ENCODE peak calls at places on chromosome 13, in ten cellular contexts. One of them, this sample, is unnamed.
A peak's percentile ranks its signal among the peaks of the same experiment; 100 is the strongest.

GRCh38 chr13:23715092-23715761 is 145.0 kb downstream of the TNFRSF19 start:
- DNase-seq in fibroblast of pulmonary artery: no peak
- DNase-seq in neural crest cell: no peak
- DNase-seq in MM.1S: no peak
- DNase-seq in adrenal gland: no peak
- DNase-seq in ovary: no peak
- DNase-seq in Peyer's patch: no peak
- DNase-seq in activated B cell treated with CpG ODN at 0.5 μM for 24 hours: no peak
- DNase-seq in foreskin fibroblast: no peak
- DNase-seq in chondrocyte: no peak
- DNase-seq in this sample: no peak

GRCh38 chr13:81051873-81052272 is 710.9 kb upstream of the SPRY2 start:
- DNase-seq in fibroblast of pulmonary artery: peak; percentile 38
- DNase-seq in neural crest cell: no peak
- DNase-seq in MM.1S: no peak
- DNase-seq in adrenal gland: no peak
- DNase-seq in ovary: no peak
- DNase-seq in Peyer's patch: no peak
- DNase-seq in activated B cell treated with CpG ODN at 0.5 μM for 24 hours: no peak
- DNase-seq in foreskin fibroblast: no peak
- DNase-seq in chondrocyte: no peak
- DNase-seq in this sample: no peak

GRCh38 chr13:20175907-20176652 is 15.2 kb upstream of the GJA3 start:
- DNase-seq in fibroblast of pulmonary artery: no peak
- DNase-seq in neural crest cell: no peak
- DNase-seq in MM.1S: no peak
- DNase-seq in adrenal gland: no peak
- DNase-seq in ovary: no peak
- DNase-seq in Peyer's patch: no peak
- DNase-seq in activated B cell treated with CpG ODN at 0.5 μM for 24 hours: no peak
- DNase-seq in foreskin fibroblast: no peak
- DNase-seq in chondrocyte: no peak
- DNase-seq in this sample: no peak

GRCh38 chr13:36919833-36920611 is at the start of gene SMAD9:
- DNase-seq in fibroblast of pulmonary artery: peak; percentile 73
- DNase-seq in neural crest cell: peak; percentile 33
- DNase-seq in MM.1S: peak; percentile 9
- DNase-seq in adrenal gland: peak; percentile 65
- DNase-seq in ovary: peak; percentile 86
- DNase-seq in Peyer's patch: no peak
- DNase-seq in activated B cell treated with CpG ODN at 0.5 μM for 24 hours: no peak
- DNase-seq in foreskin fibroblast: peak; percentile 86
- DNase-seq in chondrocyte: no peak
- DNase-seq in this sample: no peak

GRCh38 chr13:38376551-38376950 is 26.9 kb downstream of the UFM1 start:
- DNase-seq in fibroblast of pulmonary artery: no peak
- DNase-seq in neural crest cell: no peak
- DNase-seq in MM.1S: no peak
- DNase-seq in adrenal gland: no peak
- DNase-seq in ovary: no peak
- DNase-seq in Peyer's patch: no peak
- DNase-seq in activated B cell treated with CpG ODN at 0.5 μM for 24 hours: no peak
- DNase-seq in foreskin fibroblast: peak; percentile 58
- DNase-seq in chondrocyte: no peak
- DNase-seq in this sample: no peak

GRCh38 chr13:111210488-111210887 is 95.4 kb downstream of the ARHGEF7 start:
- DNase-seq in fibroblast of pulmonary artery: peak; percentile 83
- DNase-seq in neural crest cell: no peak
- DNase-seq in MM.1S: no peak
- DNase-seq in adrenal gland: no peak
- DNase-seq in ovary: no peak
- DNase-seq in Peyer's patch: no peak
- DNase-seq in activated B cell treated with CpG ODN at 0.5 μM for 24 hours: no peak
- DNase-seq in foreskin fibroblast: peak; percentile 91
- DNase-seq in chondrocyte: no peak
- DNase-seq in this sample: no peak

GRCh38 chr13:51643114-51643881 is 59.0 kb downstream of the WDFY2 start:
- DNase-seq in fibroblast of pulmonary artery: peak; percentile 93
- DNase-seq in neural crest cell: no peak
- DNase-seq in MM.1S: no peak
- DNase-seq in adrenal gland: no peak
- DNase-seq in ovary: no peak
- DNase-seq in Peyer's patch: no peak
- DNase-seq in activated B cell treated with CpG ODN at 0.5 μM for 24 hours: no peak
- DNase-seq in foreskin fibroblast: peak; percentile 97
- DNase-seq in chondrocyte: no peak
- DNase-seq in this sample: no peak

GRCh38 chr13:51764184-51765141 is 39.5 kb downstream of the DHRS12 start:
- DNase-seq in fibroblast of pulmonary artery: peak; percentile 71
- DNase-seq in neural crest cell: no peak
- DNase-seq in MM.1S: peak; percentile 68
- DNase-seq in adrenal gland: no peak
- DNase-seq in ovary: peak; percentile 62
- DNase-seq in Peyer's patch: peak; percentile 37
- DNase-seq in activated B cell treated with CpG ODN at 0.5 μM for 24 hours: peak; percentile 36
- DNase-seq in foreskin fibroblast: peak; percentile 88
- DNase-seq in chondrocyte: no peak
- DNase-seq in this sample: peak; percentile 52

GRCh38 chr13:99965329-99966000 is 6.1 kb downstream of the ZIC5 start:
- DNase-seq in fibroblast of pulmonary artery: no peak
- DNase-seq in neural crest cell: no peak
- DNase-seq in MM.1S: no peak
- DNase-seq in adrenal gland: no peak
- DNase-seq in ovary: no peak
- DNase-seq in Peyer's patch: no peak
- DNase-seq in activated B cell treated with CpG ODN at 0.5 μM for 24 hours: no peak
- DNase-seq in foreskin fibroblast: no peak
- DNase-seq in chondrocyte: no peak
- DNase-seq in this sample: no peak

GRCh38 chr13:30156826-30157615 is 150.3 kb downstream of the KATNAL1 start:
- DNase-seq in fibroblast of pulmonary artery: no peak
- DNase-seq in neural crest cell: no peak
- DNase-seq in MM.1S: no peak
- DNase-seq in adrenal gland: no peak
- DNase-seq in ovary: no peak
- DNase-seq in Peyer's patch: no peak
- DNase-seq in activated B cell treated with CpG ODN at 0.5 μM for 24 hours: no peak
- DNase-seq in foreskin fibroblast: no peak
- DNase-seq in chondrocyte: no peak
- DNase-seq in this sample: no peak

GRCh38 chr13:44237276-44237767 is 136.3 kb upstream of the SERP2 start:
- DNase-seq in fibroblast of pulmonary artery: peak; percentile 99
- DNase-seq in neural crest cell: no peak
- DNase-seq in MM.1S: no peak
- DNase-seq in adrenal gland: peak; percentile 72
- DNase-seq in ovary: peak; percentile 85
- DNase-seq in Peyer's patch: no peak
- DNase-seq in activated B cell treated with CpG ODN at 0.5 μM for 24 hours: no peak
- DNase-seq in foreskin fibroblast: peak; percentile 96
- DNase-seq in chondrocyte: no peak
- DNase-seq in this sample: no peak

GRCh38 chr13:46603165-46603603 is 50.2 kb downstream of the LRCH1 start:
- DNase-seq in fibroblast of pulmonary artery: peak; percentile 42
- DNase-seq in neural crest cell: no peak
- DNase-seq in MM.1S: no peak
- DNase-seq in adrenal gland: no peak
- DNase-seq in ovary: no peak
- DNase-seq in Peyer's patch: no peak
- DNase-seq in activated B cell treated with CpG ODN at 0.5 μM for 24 hours: no peak
- DNase-seq in foreskin fibroblast: no peak
- DNase-seq in chondrocyte: no peak
- DNase-seq in this sample: no peak

GRCh38 chr13:20803180-20803965 is 29.6 kb upstream of the EEF1AKMT1 start:
- DNase-seq in fibroblast of pulmonary artery: no peak
- DNase-seq in neural crest cell: no peak
- DNase-seq in MM.1S: no peak
- DNase-seq in adrenal gland: no peak
- DNase-seq in ovary: no peak
- DNase-seq in Peyer's patch: no peak
- DNase-seq in activated B cell treated with CpG ODN at 0.5 μM for 24 hours: no peak
- DNase-seq in foreskin fibroblast: no peak
- DNase-seq in chondrocyte: no peak
- DNase-seq in this sample: no peak

GRCh38 chr13:91119643-91120042 is 227.8 kb upstream of the MIR17HG start:
- DNase-seq in fibroblast of pulmonary artery: no peak
- DNase-seq in neural crest cell: no peak
- DNase-seq in MM.1S: peak; percentile 29
- DNase-seq in adrenal gland: no peak
- DNase-seq in ovary: no peak
- DNase-seq in Peyer's patch: no peak
- DNase-seq in activated B cell treated with CpG ODN at 0.5 μM for 24 hours: no peak
- DNase-seq in foreskin fibroblast: no peak
- DNase-seq in chondrocyte: no peak
- DNase-seq in this sample: no peak

GRCh38 chr13:20993661-20994440 is 67.5 kb downstream of the LATS2 start:
- DNase-seq in fibroblast of pulmonary artery: peak; percentile 62
- DNase-seq in neural crest cell: no peak
- DNase-seq in MM.1S: no peak
- DNase-seq in adrenal gland: no peak
- DNase-seq in ovary: no peak
- DNase-seq in Peyer's patch: no peak
- DNase-seq in activated B cell treated with CpG ODN at 0.5 μM for 24 hours: no peak
- DNase-seq in foreskin fibroblast: peak; percentile 53
- DNase-seq in chondrocyte: peak; percentile 50
- DNase-seq in this sample: no peak

GRCh38 chr13:31131470-31131961 is 30.2 kb downstream of the HSPH1 start:
- DNase-seq in fibroblast of pulmonary artery: no peak
- DNase-seq in neural crest cell: no peak
- DNase-seq in MM.1S: no peak
- DNase-seq in adrenal gland: no peak
- DNase-seq in ovary: no peak
- DNase-seq in Peyer's patch: no peak
- DNase-seq in activated B cell treated with CpG ODN at 0.5 μM for 24 hours: no peak
- DNase-seq in foreskin fibroblast: no peak
- DNase-seq in chondrocyte: no peak
- DNase-seq in this sample: no peak

GRCh38 chr13:53012707-53013106 is 15.9 kb upstream of the OLFM4 start:
- DNase-seq in fibroblast of pulmonary artery: no peak
- DNase-seq in neural crest cell: no peak
- DNase-seq in MM.1S: peak; percentile 16
- DNase-seq in adrenal gland: no peak
- DNase-seq in ovary: no peak
- DNase-seq in Peyer's patch: no peak
- DNase-seq in activated B cell treated with CpG ODN at 0.5 μM for 24 hours: no peak
- DNase-seq in foreskin fibroblast: no peak
- DNase-seq in chondrocyte: no peak
- DNase-seq in this sample: no peak

GRCh38 chr13:33537691-33538090 is 252.1 kb upstream of the STARD13 start:
- DNase-seq in fibroblast of pulmonary artery: no peak
- DNase-seq in neural crest cell: no peak
- DNase-seq in MM.1S: no peak
- DNase-seq in adrenal gland: no peak
- DNase-seq in ovary: no peak
- DNase-seq in Peyer's patch: no peak
- DNase-seq in activated B cell treated with CpG ODN at 0.5 μM for 24 hours: no peak
- DNase-seq in foreskin fibroblast: no peak
- DNase-seq in chondrocyte: no peak
- DNase-seq in this sample: no peak

DNA sequence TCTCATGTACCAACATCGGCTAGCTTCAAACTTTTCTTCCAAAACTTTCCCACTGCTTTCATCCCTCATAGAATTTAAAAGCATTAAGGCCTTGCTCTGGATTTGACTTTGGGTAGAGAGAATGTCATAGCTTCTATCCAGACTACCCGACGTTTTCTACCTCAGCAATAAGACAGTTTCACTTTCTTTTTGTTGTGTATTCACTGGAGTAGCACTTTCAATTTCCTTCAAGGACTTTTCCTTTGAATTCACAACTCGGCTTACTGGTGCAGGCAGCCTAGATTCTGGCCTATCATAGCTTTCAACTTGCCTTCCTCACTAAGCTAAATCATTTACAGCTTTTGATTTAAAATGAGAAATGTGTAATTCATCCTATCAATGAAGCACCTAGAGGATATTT is 420.4 kb upstream of the GPC6 start:
- DNase-seq in fibroblast of pulmonary artery: peak; percentile 10
- DNase-seq in neural crest cell: no peak
- DNase-seq in MM.1S: peak; percentile 83
- DNase-seq in adrenal gland: no peak
- DNase-seq in ovary: no peak
- DNase-seq in Peyer's patch: no peak
- DNase-seq in activated B cell treated with CpG ODN at 0.5 μM for 24 hours: no peak
- DNase-seq in foreskin fibroblast: no peak
- DNase-seq in chondrocyte: no peak
- DNase-seq in this sample: no peak
- TF ChIP-seq CTCF in fibroblast of pulmonary artery: no peak
- TF ChIP-seq CTCF in neural crest cell: no peak
- TF ChIP-seq CTCF in MM.1S: no peak
- TF ChIP-seq CTCF in adrenal gland: no peak
- TF ChIP-seq CTCF in ovary: no peak
- TF ChIP-seq CTCF in Peyer's patch: no peak
- TF ChIP-seq CTCF in activated B cell treated with CpG ODN at 0.5 μM for 24 hours: no peak
- TF ChIP-seq CTCF in foreskin fibroblast: no peak
- TF ChIP-seq CTCF in chondrocyte: no peak
- TF ChIP-seq CTCF in this sample: no peak

GRCh38 chr13:39777527-39778061 is 122.1 kb downstream of the COG6 start:
- DNase-seq in fibroblast of pulmonary artery: peak; percentile 87
- DNase-seq in neural crest cell: no peak
- DNase-seq in MM.1S: peak; percentile 9
- DNase-seq in adrenal gland: no peak
- DNase-seq in ovary: no peak
- DNase-seq in Peyer's patch: no peak
- DNase-seq in activated B cell treated with CpG ODN at 0.5 μM for 24 hours: no peak
- DNase-seq in foreskin fibroblast: peak; percentile 93
- DNase-seq in chondrocyte: no peak
- DNase-seq in this sample: no peak
- TF ChIP-seq CTCF in fibroblast of pulmonary artery: peak; percentile 53
- TF ChIP-seq CTCF in neural crest cell: peak; percentile 25
- TF ChIP-seq CTCF in MM.1S: peak; percentile 22
- TF ChIP-seq CTCF in adrenal gland: no peak
- TF ChIP-seq CTCF in ovary: no peak
- TF ChIP-seq CTCF in Peyer's patch: peak; percentile 21
- TF ChIP-seq CTCF in activated B cell treated with CpG ODN at 0.5 μM for 24 hours: no peak
- TF ChIP-seq CTCF in foreskin fibroblast: peak; percentile 33
- TF ChIP-seq CTCF in chondrocyte: peak; percentile 64
- TF ChIP-seq CTCF in this sample: no peak

DNA sequence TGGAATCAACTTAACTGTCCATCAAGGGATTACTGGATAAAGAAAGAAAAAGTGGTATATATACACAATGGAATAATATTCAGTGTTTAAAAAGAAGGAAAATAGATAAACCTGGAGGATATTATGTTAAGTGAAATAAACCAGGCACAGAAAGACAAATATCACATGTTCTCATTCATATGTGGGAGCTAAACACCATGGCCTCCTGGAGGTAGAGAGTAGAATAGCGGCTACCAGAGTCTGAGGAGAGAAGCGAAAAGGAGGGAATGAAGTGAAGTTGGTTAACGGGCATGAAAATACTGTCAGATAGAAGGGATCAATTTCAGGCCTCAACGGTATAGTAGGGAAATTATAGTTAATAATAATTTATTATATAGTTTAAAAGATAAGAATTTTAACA is 147.5 kb upstream of the OBI1 start:
- DNase-seq in fibroblast of pulmonary artery: no peak
- DNase-seq in neural crest cell: no peak
- DNase-seq in MM.1S: no peak
- DNase-seq in adrenal gland: no peak
- DNase-seq in ovary: no peak
- DNase-seq in Peyer's patch: no peak
- DNase-seq in activated B cell treated with CpG ODN at 0.5 μM for 24 hours: no peak
- DNase-seq in foreskin fibroblast: no peak
- DNase-seq in chondrocyte: no peak
- DNase-seq in this sample: no peak
- TF ChIP-seq CTCF in fibroblast of pulmonary artery: peak; percentile 3
- TF ChIP-seq CTCF in neural crest cell: peak; percentile 46
- TF ChIP-seq CTCF in MM.1S: peak; percentile 33
- TF ChIP-seq CTCF in adrenal gland: peak; percentile 11
- TF ChIP-seq CTCF in ovary: no peak
- TF ChIP-seq CTCF in Peyer's patch: peak; percentile 38
- TF ChIP-seq CTCF in activated B cell treated with CpG ODN at 0.5 μM for 24 hours: no peak
- TF ChIP-seq CTCF in foreskin fibroblast: no peak
- TF ChIP-seq CTCF in chondrocyte: peak; percentile 48
- TF ChIP-seq CTCF in this sample: no peak

GRCh38 chr13:95300625-95301134 is 571 bp downstream of the ABCC4 start:
- DNase-seq in fibroblast of pulmonary artery: peak; percentile 45
- DNase-seq in neural crest cell: peak; percentile 28
- DNase-seq in MM.1S: peak; percentile 46
- DNase-seq in adrenal gland: peak; percentile 23
- DNase-seq in ovary: peak; percentile 56
- DNase-seq in Peyer's patch: peak; percentile 44
- DNase-seq in activated B cell treated with CpG ODN at 0.5 μM for 24 hours: peak; percentile 29
- DNase-seq in foreskin fibroblast: peak; percentile 78
- DNase-seq in chondrocyte: no peak
- DNase-seq in this sample: peak; percentile 17
- TF ChIP-seq CTCF in fibroblast of pulmonary artery: peak; percentile 8
- TF ChIP-seq CTCF in neural crest cell: no peak
- TF ChIP-seq CTCF in MM.1S: peak; percentile 16
- TF ChIP-seq CTCF in adrenal gland: no peak
- TF ChIP-seq CTCF in ovary: no peak
- TF ChIP-seq CTCF in Peyer's patch: peak; percentile 2
- TF ChIP-seq CTCF in activated B cell treated with CpG ODN at 0.5 μM for 24 hours: no peak
- TF ChIP-seq CTCF in foreskin fibroblast: peak; percentile 25
- TF ChIP-seq CTCF in chondrocyte: peak; percentile 59
- TF ChIP-seq CTCF in this sample: no peak

This sample was measured in natural killer cell.